ENCODE peak calls at places on chromosomes 3 and 15, in nine cellular contexts. S is NCI-H1105; H is bronchial epithelial cell; J is A172; F is substantia nigra; K is activated T-helper 9 cell treated with anti-CD3 and anti-CD28 coated beads, Interleukin-2, amount 50 U/mL, for 16 hours; R is immature natural killer cell; C is fibroblast of villous mesenchyme; V is NCI-H1694. W is an unnamed sample.

GRCh38 chr15:76285241-76285825 is 25.9 kb downstream of the ETFA start:
- DNase-seq in S (peak), H (peak), J (peak), F (no peak), K (no peak), R (no peak), C (peak), V (no peak), W (no peak)

GRCh38 chr3:182349951-182350350 is 443.4 kb upstream of the ATP11B start:
- DNase-seq in S (no peak), H (peak), J (no peak), F (no peak), K (no peak), R (no peak), C (no peak), V (no peak), W (no peak)

GRCh38 chr3:124158174-124158812 is 166.4 kb upstream of the ROPN1 start:
- DNase-seq in S (peak), H (no peak), J (no peak), F (no peak), K (no peak), R (no peak), C (no peak), V (peak), W (no peak)

GRCh38 chr3:196843435-196844110 is 24.1 kb upstream of the SENP5 start:
- DNase-seq in S (no peak), H (no peak), J (no peak), F (no peak), K (no peak), R (no peak), C (no peak), V (no peak), W (no peak)

GRCh38 chr3:58051196-58051595 is 43.0 kb downstream of the FLNB start:
- DNase-seq in S (no peak), H (peak), J (peak), F (no peak), K (no peak), R (no peak), C (peak), V (no peak), W (no peak)

GRCh38 chr3:139533781-139534443 is 5.6 kb downstream of the RBP1 start:
- DNase-seq in S (no peak), H (peak), J (peak), F (no peak), K (no peak), R (no peak), C (peak), V (peak), W (no peak)

GRCh38 chr15:73926191-73927002 is at the start of gene LOXL1:
- DNase-seq in S (peak), H (peak), J (peak), F (no peak), K (no peak), R (no peak), C (peak), V (peak), W (no peak)

GRCh38 chr3:55526332-55527030 is 39.4 kb upstream of the WNT5A start:
- DNase-seq in S (no peak), H (no peak), J (no peak), F (no peak), K (no peak), R (no peak), C (no peak), V (no peak), W (no peak)

GRCh38 chr3:46909535-46910161 is 32.1 kb downstream of the PTH1R start:
- DNase-seq in S (peak), H (peak), J (peak), F (peak), K (peak), R (peak), C (peak), V (no peak), W (peak)

GRCh38 chr15:88648357-88649214 is 9.8 kb downstream of the ISG20 start:
- DNase-seq in S (no peak), H (peak), J (no peak), F (no peak), K (no peak), R (no peak), C (no peak), V (no peak), W (no peak)

GRCh38 chr15:60454824-60455223 is 24.1 kb downstream of the ICE2 start:
- DNase-seq in S (no peak), H (no peak), J (no peak), F (no peak), K (no peak), R (no peak), C (no peak), V (no peak), W (no peak)

GRCh38 chr15:75955720-75956119 is 52.0 kb downstream of the FBXO22 start:
- DNase-seq in S (no peak), H (no peak), J (no peak), F (no peak), K (no peak), R (no peak), C (no peak), V (peak), W (no peak)

GRCh38 chr15:93803406-93803805 is 428.0 kb upstream of the MCTP2 start:
- DNase-seq in S (no peak), H (no peak), J (no peak), F (no peak), K (no peak), R (no peak), C (no peak), V (no peak), W (no peak)

GRCh38 chr3:47932431-47932830 is 83.8 kb downstream of the MAP4 start:
- DNase-seq in S (no peak), H (no peak), J (no peak), F (no peak), K (no peak), R (no peak), C (peak), V (no peak), W (no peak)